ENCODE peak calls at places on chromosomes 1 and 21, in five cellular contexts. One of them, this sample, is unnamed.

GRCh38 chr1:176628775-176629174 is 165.8 kb downstream of the PAPPA2 start:
- DNase-seq in IMR-90: no peak
- DNase-seq in mucosa of descending colon: no peak
- DNase-seq in WTC11: no peak
- DNase-seq in fibroblast of the aortic adventitia: no peak
- DNase-seq in this sample: no peak

GRCh38 chr1:221331263-221332183 is 410.4 kb downstream of the DUSP10 start:
- DNase-seq in mucosa of descending colon: no peak
- DNase-seq in fibroblast of the aortic adventitia: no peak
- DNase-seq in IMR-90: no peak
- DNase-seq in WTC11: no peak
- DNase-seq in this sample: no peak

GRCh38 chr1:243842978-243843490 is 7.0 kb downstream of the AKT3 start:
- DNase-seq in mucosa of descending colon: no peak
- DNase-seq in IMR-90: peak
- DNase-seq in WTC11: no peak
- DNase-seq in fibroblast of the aortic adventitia: peak
- DNase-seq in this sample: peak

GRCh38 chr1:154847891-154848290 is 22.2 kb downstream of the KCNN3 start:
- DNase-seq in IMR-90: no peak
- DNase-seq in mucosa of descending colon: no peak
- DNase-seq in WTC11: no peak
- DNase-seq in fibroblast of the aortic adventitia: no peak
- DNase-seq in this sample: no peak

GRCh38 chr21:36718951-36719501 is 20.1 kb downstream of the SIM2 start:
- DNase-seq in IMR-90: no peak
- DNase-seq in fibroblast of the aortic adventitia: no peak
- DNase-seq in WTC11: no peak
- DNase-seq in mucosa of descending colon: peak
- DNase-seq in this sample: no peak

GRCh38 chr21:46181436-46181835 is 2.8 kb downstream of the SPATC1L start:
- DNase-seq in mucosa of descending colon: no peak
- DNase-seq in IMR-90: no peak
- DNase-seq in WTC11: no peak
- DNase-seq in fibroblast of the aortic adventitia: no peak
- DNase-seq in this sample: no peak

GRCh38 chr21:14620152-14620551 is 74.0 kb upstream of the SAMSN1 start:
- DNase-seq in fibroblast of the aortic adventitia: no peak
- DNase-seq in mucosa of descending colon: no peak
- DNase-seq in IMR-90: no peak
- DNase-seq in WTC11: no peak
- DNase-seq in this sample: no peak

GRCh38 chr1:228108055-228108690 is 926 bp downstream of the MRPL55 start:
- DNase-seq in mucosa of descending colon: no peak
- DNase-seq in IMR-90: no peak
- DNase-seq in WTC11: no peak
- DNase-seq in fibroblast of the aortic adventitia: no peak
- DNase-seq in this sample: no peak

GRCh38 chr1:1356796-1357401 is 1.5 kb downstream of the MXRA8 start:
- DNase-seq in IMR-90: no peak
- DNase-seq in fibroblast of the aortic adventitia: no peak
- DNase-seq in mucosa of descending colon: no peak
- DNase-seq in WTC11: no peak
- DNase-seq in this sample: no peak

GRCh38 chr1:248730507-248731335 is 24.8 kb downstream of the LYPD8 start:
- DNase-seq in WTC11: no peak
- DNase-seq in IMR-90: no peak
- DNase-seq in mucosa of descending colon: no peak
- DNase-seq in fibroblast of the aortic adventitia: no peak
- DNase-seq in this sample: no peak

GRCh38 chr1:217630711-217631591 is at the start of the genes GPATCH2 and SPATA17:
- DNase-seq in mucosa of descending colon: peak
- DNase-seq in WTC11: peak
- DNase-seq in fibroblast of the aortic adventitia: peak
- DNase-seq in IMR-90: peak
- DNase-seq in this sample: peak

GRCh38 chr1:202689082-202689481 is 21.2 kb downstream of the SYT2 start:
- DNase-seq in IMR-90: no peak
- DNase-seq in WTC11: no peak
- DNase-seq in mucosa of descending colon: no peak
- DNase-seq in fibroblast of the aortic adventitia: no peak
- DNase-seq in this sample: no peak

GRCh38 chr1:202694354-202694753 is 15.9 kb downstream of the SYT2 start:
- DNase-seq in mucosa of descending colon: no peak
- DNase-seq in fibroblast of the aortic adventitia: no peak
- DNase-seq in WTC11: no peak
- DNase-seq in IMR-90: no peak
- DNase-seq in this sample: no peak

GRCh38 chr1:202691846-202692245 is 18.4 kb downstream of the SYT2 start:
- DNase-seq in IMR-90: no peak
- DNase-seq in fibroblast of the aortic adventitia: no peak
- DNase-seq in WTC11: no peak
- DNase-seq in mucosa of descending colon: no peak
- DNase-seq in this sample: no peak

GRCh38 chr1:202689493-202690342 is 20.5 kb downstream of the SYT2 start:
- DNase-seq in IMR-90: no peak
- DNase-seq in fibroblast of the aortic adventitia: no peak
- DNase-seq in WTC11: no peak
- DNase-seq in mucosa of descending colon: no peak
- DNase-seq in this sample: no peak

GRCh38 chr1:202692959-202693555 is 17.2 kb downstream of the SYT2 start:
- DNase-seq in fibroblast of the aortic adventitia: peak
- DNase-seq in mucosa of descending colon: peak
- DNase-seq in IMR-90: peak
- DNase-seq in WTC11: peak
- DNase-seq in this sample: no peak
- TF ChIP-seq CTCF in fibroblast of the aortic adventitia: peak
- TF ChIP-seq CTCF in mucosa of descending colon: no peak
- TF ChIP-seq CTCF in IMR-90: peak
- TF ChIP-seq CTCF in WTC11: no peak
- TF ChIP-seq CTCF in this sample: peak

GRCh38 chr1:7473223-7474142 is 297.6 kb upstream of the VAMP3 start:
- DNase-seq in IMR-90: no peak
- DNase-seq in fibroblast of the aortic adventitia: no peak
- DNase-seq in WTC11: no peak
- DNase-seq in mucosa of descending colon: no peak
- DNase-seq in this sample: no peak

GRCh38 chr1:7475691-7476090 is 295.4 kb upstream of the VAMP3 start:
- DNase-seq in IMR-90: no peak
- DNase-seq in WTC11: no peak
- DNase-seq in fibroblast of the aortic adventitia: no peak
- DNase-seq in mucosa of descending colon: no peak
- DNase-seq in this sample: no peak

GRCh38 chr1:7474143-7474490 is 297.0 kb upstream of the VAMP3 start:
- DNase-seq in IMR-90: no peak
- DNase-seq in WTC11: no peak
- DNase-seq in mucosa of descending colon: no peak
- DNase-seq in fibroblast of the aortic adventitia: no peak
- DNase-seq in this sample: no peak

GRCh38 chr1:7476402-7476801 is 294.7 kb upstream of the VAMP3 start:
- DNase-seq in IMR-90: no peak
- DNase-seq in fibroblast of the aortic adventitia: no peak
- DNase-seq in mucosa of descending colon: no peak
- DNase-seq in WTC11: no peak
- DNase-seq in this sample: no peak

GRCh38 chr1:7474786-7475502 is 296.2 kb upstream of the VAMP3 start:
- DNase-seq in IMR-90: no peak
- DNase-seq in fibroblast of the aortic adventitia: no peak
- DNase-seq in mucosa of descending colon: no peak
- DNase-seq in WTC11: peak
- DNase-seq in this sample: no peak
- TF ChIP-seq CTCF in IMR-90: no peak
- TF ChIP-seq CTCF in fibroblast of the aortic adventitia: no peak
- TF ChIP-seq CTCF in mucosa of descending colon: no peak
- TF ChIP-seq CTCF in WTC11: no peak
- TF ChIP-seq CTCF in this sample: peak

GRCh38 chr1:24952413-24952841 is 22.4 kb upstream of the RUNX3 start:
- DNase-seq in mucosa of descending colon: no peak
- DNase-seq in WTC11: no peak
- DNase-seq in fibroblast of the aortic adventitia: no peak
- DNase-seq in IMR-90: no peak
- DNase-seq in this sample: no peak
- TF ChIP-seq CTCF in mucosa of descending colon: no peak
- TF ChIP-seq CTCF in WTC11: no peak
- TF ChIP-seq CTCF in fibroblast of the aortic adventitia: no peak
- TF ChIP-seq CTCF in IMR-90: no peak
- TF ChIP-seq CTCF in this sample: no peak

DNA sequence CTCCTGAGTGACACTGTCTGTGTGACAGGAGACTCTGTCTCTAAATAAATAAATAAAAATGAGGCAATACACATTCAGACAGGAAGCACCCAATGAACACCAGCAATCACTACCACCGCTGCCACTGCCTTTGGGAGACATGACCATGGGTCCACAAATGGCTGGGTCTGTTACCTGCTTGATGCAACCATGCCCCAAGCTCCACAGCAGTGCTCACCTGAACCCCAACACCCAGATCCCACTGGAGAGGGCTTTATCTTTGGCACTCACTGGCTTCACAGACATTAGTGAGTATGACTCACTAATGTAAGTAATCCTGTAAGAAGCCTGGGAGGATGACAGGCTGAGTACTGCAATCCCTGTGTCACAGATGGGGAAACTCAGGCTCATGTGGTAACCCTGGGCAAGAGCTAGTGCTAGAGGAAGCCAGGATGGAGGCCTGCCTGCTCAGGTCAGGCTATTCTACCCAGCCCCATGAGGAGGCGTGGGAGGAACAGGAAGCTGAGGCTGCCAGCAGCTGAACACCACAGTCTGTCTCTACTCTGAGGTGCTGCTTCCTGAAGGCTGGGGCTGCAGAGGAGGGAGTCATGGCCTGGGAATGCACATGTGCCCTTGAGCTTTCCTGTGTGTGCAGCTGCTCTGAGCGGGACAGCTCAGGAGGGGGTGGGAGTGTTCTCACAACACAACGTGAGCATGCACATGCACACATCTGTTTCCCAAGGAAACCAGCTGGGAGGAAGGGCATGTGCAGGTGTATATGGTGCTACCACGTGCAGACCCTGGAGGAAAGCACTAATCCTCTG is 43.0 kb downstream of the SLC9A1 start:
- DNase-seq in mucosa of descending colon: peak
- DNase-seq in WTC11: no peak
- DNase-seq in fibroblast of the aortic adventitia: peak
- DNase-seq in IMR-90: peak
- DNase-seq in this sample: peak
- TF ChIP-seq CTCF in mucosa of descending colon: no peak
- TF ChIP-seq CTCF in WTC11: no peak
- TF ChIP-seq CTCF in fibroblast of the aortic adventitia: peak
- TF ChIP-seq CTCF in IMR-90: peak
- TF ChIP-seq CTCF in this sample: peak

DNA sequence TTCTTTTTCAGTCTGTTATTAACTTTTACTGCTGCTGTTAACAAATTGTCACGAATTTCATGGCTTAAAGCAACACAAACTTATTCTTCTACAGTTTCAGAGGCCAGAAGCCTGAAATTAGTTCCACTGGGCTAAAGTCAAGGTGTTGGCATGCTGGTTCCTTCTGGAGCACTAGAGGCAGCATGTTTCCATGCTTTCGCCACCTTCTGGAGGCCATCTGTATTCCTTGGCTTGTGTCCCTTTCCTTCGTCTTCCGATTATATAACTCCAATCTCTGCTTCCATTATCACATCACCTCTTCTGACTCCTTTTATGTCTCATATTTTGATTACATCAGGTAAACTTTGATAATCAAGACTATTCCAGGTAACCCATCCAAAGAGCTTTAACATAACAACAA is 1742.1 kb downstream of the BRINP3 start:
- DNase-seq in fibroblast of the aortic adventitia: no peak
- DNase-seq in mucosa of descending colon: no peak
- DNase-seq in IMR-90: no peak
- DNase-seq in WTC11: no peak
- DNase-seq in this sample: no peak
- TF ChIP-seq CTCF in fibroblast of the aortic adventitia: no peak
- TF ChIP-seq CTCF in mucosa of descending colon: no peak
- TF ChIP-seq CTCF in IMR-90: no peak
- TF ChIP-seq CTCF in WTC11: no peak
- TF ChIP-seq CTCF in this sample: no peak

This sample was measured in BJ.